ENCODE peak calls at places on chromosomes 5 and 9, in nine cellular contexts. T, A, I, N, B, W, Y, S and E are unnamed samples.

GRCh38 chr5:135428586-135428985 is 18.6 kb downstream of the DCANP1 start:
- DNase-seq in A (no peak), Y (no peak), B (no peak), S (no peak), T (no peak), I (no peak), N (no peak), W (no peak), E (no peak)

GRCh38 chr5:11715797-11716196 is 188.4 kb downstream of the CTNND2 start:
- DNase-seq in I (no peak), S (no peak), B (no peak), W (no peak), N (no peak), T (no peak), A (no peak), Y (no peak), E (no peak)

GRCh38 chr9:93329632-93330286 is 121.7 kb upstream of the FAM120A start:
- DNase-seq in S (no peak), W (no peak), N (no peak), Y (no peak), A (no peak), T (no peak), I (no peak), B (no peak), E (no peak)

GRCh38 chr5:66616495-66617222 is 20.5 kb downstream of the MAST4 start:
- DNase-seq in Y (no peak), A (no peak), T (no peak), B (no peak), S (no peak), N (no peak), I (no peak), W (no peak), E (no peak)

GRCh38 chr9:116990592-116990991 is 303.5 kb downstream of the TRIM32 start:
- DNase-seq in N (peak; percentile 2), W (no peak), Y (no peak), T (no peak), S (no peak), I (no peak), B (peak; percentile 35), A (no peak), E (no peak)

GRCh38 chr5:157570801-157571200 is 4.8 kb downstream of the ADAM19 start:
- DNase-seq in N (no peak), A (no peak), T (no peak), W (no peak), S (no peak), Y (no peak), B (no peak), I (no peak), E (peak; percentile 77)

GRCh38 chr5:93915142-93915553 is 173.7 kb upstream of the POU5F2 start:
- DNase-seq in N (peak; percentile 68), A (peak; percentile 80), S (peak; percentile 54), W (peak; percentile 5), T (peak; percentile 73), B (peak; percentile 33), I (peak; percentile 84), Y (peak; percentile 70), E (no peak)

GRCh38 chr5:15609076-15609725 is 109.2 kb downstream of the FBXL7 start:
- DNase-seq in Y (no peak), I (no peak), T (no peak), N (no peak), W (no peak), B (peak; percentile 33), A (no peak), S (no peak), E (no peak)

GRCh38 chr9:127654619-127655018 is 42.5 kb downstream of the STXBP1 start:
- DNase-seq in N (no peak), Y (no peak), A (no peak), T (no peak), W (no peak), B (no peak), S (no peak), I (peak; percentile 66), E (no peak)

GRCh38 chr9:70602364-70603019 is 188.0 kb upstream of the KLF9 start:
- DNase-seq in W (peak; percentile 34), S (peak; percentile 65), T (peak; percentile 91), N (peak; percentile 89), B (peak; percentile 64), I (peak; percentile 85), Y (peak; percentile 73), A (peak; percentile 95), E (no peak)

GRCh38 chr9:26723486-26723885 is 169.1 kb downstream of the CAAP1 start:
- DNase-seq in I (peak; percentile 95), W (no peak), Y (peak; percentile 83), B (peak; percentile 31), T (peak; percentile 6), S (peak; percentile 55), A (peak; percentile 2), N (peak; percentile 44), E (no peak)

GRCh38 chr5:77925503-77925902 is 149.4 kb upstream of the TBCA start:
- DNase-seq in B (no peak), I (no peak), W (no peak), Y (no peak), N (no peak), A (no peak), S (no peak), T (no peak), E (no peak)

GRCh38 chr5:124411089-124411488 is 335.4 kb downstream of the ZNF608 start:
- DNase-seq in Y (no peak), T (peak; percentile 44), N (peak; percentile 5), W (peak; percentile 4), B (no peak), A (peak; percentile 43), S (no peak), I (no peak), E (no peak)

GRCh38 chr5:160280384-160281090 is 31.8 kb downstream of the CCNJL start:
- DNase-seq in S (no peak), I (no peak), Y (no peak), B (no peak), W (no peak), T (no peak), A (no peak), N (no peak), E (no peak)

GRCh38 chr5:151810449-151810848 is 38.7 kb downstream of the G3BP1 start:
- DNase-seq in A (no peak), W (no peak), N (peak; percentile 13), I (no peak), S (no peak), Y (no peak), B (no peak), T (peak; percentile 20), E (no peak)

GRCh38 chr5:168683247-168683926 is 104.2 kb upstream of the PANK3 start:
- DNase-seq in I (no peak), S (no peak), B (no peak), N (no peak), W (no peak), Y (no peak), T (no peak), A (no peak), E (no peak)

GRCh38 chr5:167378894-167379723 is 912.3 kb upstream of the WWC1 start:
- DNase-seq in B (peak; percentile 1), I (peak; percentile 32), Y (no peak), W (no peak), N (no peak), S (no peak), A (no peak), T (no peak), E (no peak)
- H3K27me3 ChIP-seq in B (peaks cover 8% of the 10 kb centered on the region), I (no peaks in the 10 kb centered on the region), Y (no peaks in the 10 kb centered on the region), W (no peaks in the 10 kb centered on the region), N (no peaks in the 10 kb centered on the region), S (no peaks in the 10 kb centered on the region), A (no peaks in the 10 kb centered on the region), T (no peaks in the 10 kb centered on the region), E (no peaks in the 10 kb centered on the region)

GRCh38 chr9:18739641-18740318 is 265.8 kb downstream of the ADAMTSL1 start:
- DNase-seq in T (no peak), I (no peak), Y (no peak), W (no peak), B (no peak), N (no peak), A (no peak), S (no peak), E (no peak)
- H4K20me1 ChIP-seq in T (no peaks in the 10 kb centered on the region), I (no peaks in the 10 kb centered on the region), Y (no peaks in the 10 kb centered on the region), W (no peaks in the 10 kb centered on the region), B (no peaks in the 10 kb centered on the region), N (no peaks in the 10 kb centered on the region), A (no peaks in the 10 kb centered on the region), S (no peaks in the 10 kb centered on the region), E (no peaks in the 10 kb centered on the region)

GRCh38 chr9:130779153-130779855 is 55.8 kb upstream of the ABL1 start:
- DNase-seq in W (no peak), N (peak; percentile 80), T (peak; percentile 81), Y (no peak), S (no peak), B (no peak), A (peak; percentile 54), I (no peak), E (no peak)
- H3K27ac ChIP-seq in W (no peak overlapping the region), N (peak overlapping the region; percentile 99), T (peak overlapping the region; percentile 97), Y (no peak overlapping the region), S (no peak overlapping the region), B (no peak overlapping the region), A (peak overlapping the region; percentile 96), I (peak overlapping the region; percentile 10), E (peak overlapping the region; percentile 100)

GRCh38 chr5:136963521-136963920 is 535.6 kb downstream of the SPOCK1 start:
- DNase-seq in T (no peak), Y (no peak), A (no peak), S (no peak), N (no peak), B (peak; percentile 7), I (no peak), W (no peak), E (no peak)
- H3K27me3 ChIP-seq in T (no peaks in the 10 kb centered on the region), Y (no peaks in the 10 kb centered on the region), A (no peaks in the 10 kb centered on the region), S (peaks cover 3% of the 10 kb centered on the region), N (no peaks in the 10 kb centered on the region), B (no peaks in the 10 kb centered on the region), I (no peaks in the 10 kb centered on the region), W (no peaks in the 10 kb centered on the region), E (no peaks in the 10 kb centered on the region)

DNA sequence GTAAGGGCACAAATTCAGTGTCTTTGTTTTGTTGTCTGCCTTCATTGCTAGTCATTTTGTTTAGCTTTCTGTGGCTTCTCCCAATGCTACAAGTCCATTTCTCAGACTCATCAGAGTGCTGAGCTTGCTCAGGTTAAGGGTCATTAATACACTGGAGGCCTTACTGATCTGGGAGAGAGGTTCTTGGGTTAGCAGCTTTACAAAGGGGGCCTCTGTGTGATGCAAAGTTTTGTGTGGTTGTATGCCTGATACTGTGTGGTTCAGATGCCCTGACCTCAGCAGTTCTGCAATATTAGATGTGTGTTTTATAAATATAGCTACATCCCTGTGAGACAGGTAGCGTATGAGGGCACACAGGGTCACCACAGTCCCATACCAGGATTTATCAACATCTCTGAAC is 34.8 kb upstream of the SMARCA2 start:
- DNase-seq in W (peak; percentile 4), I (no peak), S (no peak), A (no peak), N (no peak), T (no peak), B (no peak), Y (no peak), E (no peak)
- H4K20me1 ChIP-seq in W (no peaks in the 10 kb centered on the region), I (no peaks in the 10 kb centered on the region), S (no peaks in the 10 kb centered on the region), A (no peaks in the 10 kb centered on the region), N (no peaks in the 10 kb centered on the region), T (no peaks in the 10 kb centered on the region), B (no peaks in the 10 kb centered on the region), Y (no peaks in the 10 kb centered on the region), E (no peaks in the 10 kb centered on the region)

GRCh38 chr5:174383196-174384178 is 338.0 kb downstream of the NSG2 start:
- DNase-seq in T (peak; percentile 19), I (no peak), W (no peak), Y (no peak), A (peak; percentile 31), S (no peak), B (no peak), N (no peak), E (no peak)
- H3K27ac ChIP-seq in T (peak overlapping the region; percentile 61), I (no peak overlapping the region), W (no peak overlapping the region), Y (no peak overlapping the region), A (no peak overlapping the region), S (no peak overlapping the region), B (no peak overlapping the region), N (no peak overlapping the region), E (peak overlapping the region; percentile 24)